ENCODE peak calls at places on chromosomes 11 and 22, in six cellular contexts. One of them, this sample, is unnamed.

GRCh38 chr11:117146521-117146920 is 2.4 kb downstream of the PAFAH1B2 start:
- DNase-seq in stimulated activated CD4-positive, alpha-beta T cell treated with anti-CD3 and anti-CD28 coated beads, Interleukin-12 subunit alpha, Interleukin-12 subunit beta, amount 100 ng/mL, for 4 hours: no peak
- DNase-seq in AG04449: no peak
- DNase-seq in naive thymus-derived CD8-positive, alpha-beta T cell: no peak
- DNase-seq in CD8-positive, alpha-beta memory T cell: no peak
- DNase-seq in T-cell: no peak
- DNase-seq in this sample: peak; percentile 25

GRCh38 chr22:30606455-30607299 is at the start of gene TCN2:
- DNase-seq in stimulated activated CD4-positive, alpha-beta T cell treated with anti-CD3 and anti-CD28 coated beads, Interleukin-12 subunit alpha, Interleukin-12 subunit beta, amount 100 ng/mL, for 4 hours: peak; percentile 24
- DNase-seq in AG04449: no peak
- DNase-seq in naive thymus-derived CD8-positive, alpha-beta T cell: peak; percentile 11
- DNase-seq in CD8-positive, alpha-beta memory T cell: no peak
- DNase-seq in T-cell: peak; percentile 5
- DNase-seq in this sample: peak; percentile 92

GRCh38 chr22:35681454-35682050 is 33.3 kb downstream of the APOL6 start:
- DNase-seq in stimulated activated CD4-positive, alpha-beta T cell treated with anti-CD3 and anti-CD28 coated beads, Interleukin-12 subunit alpha, Interleukin-12 subunit beta, amount 100 ng/mL, for 4 hours: no peak
- DNase-seq in AG04449: no peak
- DNase-seq in naive thymus-derived CD8-positive, alpha-beta T cell: no peak
- DNase-seq in CD8-positive, alpha-beta memory T cell: no peak
- DNase-seq in T-cell: no peak
- DNase-seq in this sample: no peak

GRCh38 chr22:36673821-36674220 is 29.7 kb downstream of the CACNG2 start:
- DNase-seq in stimulated activated CD4-positive, alpha-beta T cell treated with anti-CD3 and anti-CD28 coated beads, Interleukin-12 subunit alpha, Interleukin-12 subunit beta, amount 100 ng/mL, for 4 hours: no peak
- DNase-seq in AG04449: no peak
- DNase-seq in naive thymus-derived CD8-positive, alpha-beta T cell: no peak
- DNase-seq in CD8-positive, alpha-beta memory T cell: no peak
- DNase-seq in T-cell: no peak
- DNase-seq in this sample: peak; percentile 20

GRCh38 chr22:46612904-46613605 is 7.1 kb upstream of the GRAMD4 start:
- DNase-seq in stimulated activated CD4-positive, alpha-beta T cell treated with anti-CD3 and anti-CD28 coated beads, Interleukin-12 subunit alpha, Interleukin-12 subunit beta, amount 100 ng/mL, for 4 hours: peak; percentile 19
- DNase-seq in AG04449: no peak
- DNase-seq in naive thymus-derived CD8-positive, alpha-beta T cell: no peak
- DNase-seq in CD8-positive, alpha-beta memory T cell: peak; percentile 33
- DNase-seq in T-cell: no peak
- DNase-seq in this sample: no peak

GRCh38 chr22:45968751-45969413 is 8.1 kb downstream of the WNT7B start:
- DNase-seq in stimulated activated CD4-positive, alpha-beta T cell treated with anti-CD3 and anti-CD28 coated beads, Interleukin-12 subunit alpha, Interleukin-12 subunit beta, amount 100 ng/mL, for 4 hours: no peak
- DNase-seq in AG04449: peak; percentile 12
- DNase-seq in naive thymus-derived CD8-positive, alpha-beta T cell: no peak
- DNase-seq in CD8-positive, alpha-beta memory T cell: no peak
- DNase-seq in T-cell: no peak
- DNase-seq in this sample: peak; percentile 96

GRCh38 chr22:37309221-37310074 is 27.1 kb downstream of the CYTH4 start:
- DNase-seq in stimulated activated CD4-positive, alpha-beta T cell treated with anti-CD3 and anti-CD28 coated beads, Interleukin-12 subunit alpha, Interleukin-12 subunit beta, amount 100 ng/mL, for 4 hours: peak; percentile 26
- DNase-seq in AG04449: no peak
- DNase-seq in naive thymus-derived CD8-positive, alpha-beta T cell: peak; percentile 39
- DNase-seq in CD8-positive, alpha-beta memory T cell: peak; percentile 33
- DNase-seq in T-cell: peak; percentile 53
- DNase-seq in this sample: peak; percentile 22

GRCh38 chr11:70378506-70379134 is 19.7 kb upstream of the CTTN start:
- DNase-seq in stimulated activated CD4-positive, alpha-beta T cell treated with anti-CD3 and anti-CD28 coated beads, Interleukin-12 subunit alpha, Interleukin-12 subunit beta, amount 100 ng/mL, for 4 hours: no peak
- DNase-seq in AG04449: no peak
- DNase-seq in naive thymus-derived CD8-positive, alpha-beta T cell: no peak
- DNase-seq in CD8-positive, alpha-beta memory T cell: no peak
- DNase-seq in T-cell: no peak
- DNase-seq in this sample: no peak

GRCh38 chr11:69563306-69563705 is 77.7 kb upstream of the CCND1 start:
- DNase-seq in stimulated activated CD4-positive, alpha-beta T cell treated with anti-CD3 and anti-CD28 coated beads, Interleukin-12 subunit alpha, Interleukin-12 subunit beta, amount 100 ng/mL, for 4 hours: no peak
- DNase-seq in AG04449: no peak
- DNase-seq in naive thymus-derived CD8-positive, alpha-beta T cell: no peak
- DNase-seq in CD8-positive, alpha-beta memory T cell: no peak
- DNase-seq in T-cell: no peak
- DNase-seq in this sample: no peak

GRCh38 chr22:19707347-19708322 is 6.7 kb upstream of the SEPTIN5 start:
- DNase-seq in stimulated activated CD4-positive, alpha-beta T cell treated with anti-CD3 and anti-CD28 coated beads, Interleukin-12 subunit alpha, Interleukin-12 subunit beta, amount 100 ng/mL, for 4 hours: no peak
- DNase-seq in AG04449: no peak
- DNase-seq in naive thymus-derived CD8-positive, alpha-beta T cell: no peak
- DNase-seq in CD8-positive, alpha-beta memory T cell: no peak
- DNase-seq in T-cell: no peak
- DNase-seq in this sample: no peak

GRCh38 chr11:102276302-102277182 is 40.7 kb upstream of the BIRC3 start:
- DNase-seq in stimulated activated CD4-positive, alpha-beta T cell treated with anti-CD3 and anti-CD28 coated beads, Interleukin-12 subunit alpha, Interleukin-12 subunit beta, amount 100 ng/mL, for 4 hours: no peak
- DNase-seq in AG04449: no peak
- DNase-seq in naive thymus-derived CD8-positive, alpha-beta T cell: no peak
- DNase-seq in CD8-positive, alpha-beta memory T cell: no peak
- DNase-seq in T-cell: no peak
- DNase-seq in this sample: peak; percentile 67

GRCh38 chr22:19640306-19640705 is 74.0 kb upstream of the SEPTIN5 start:
- DNase-seq in stimulated activated CD4-positive, alpha-beta T cell treated with anti-CD3 and anti-CD28 coated beads, Interleukin-12 subunit alpha, Interleukin-12 subunit beta, amount 100 ng/mL, for 4 hours: no peak
- DNase-seq in AG04449: no peak
- DNase-seq in naive thymus-derived CD8-positive, alpha-beta T cell: no peak
- DNase-seq in CD8-positive, alpha-beta memory T cell: no peak
- DNase-seq in T-cell: no peak
- DNase-seq in this sample: no peak

GRCh38 chr11:115447273-115447864 is 56.8 kb downstream of the CADM1 start:
- DNase-seq in stimulated activated CD4-positive, alpha-beta T cell treated with anti-CD3 and anti-CD28 coated beads, Interleukin-12 subunit alpha, Interleukin-12 subunit beta, amount 100 ng/mL, for 4 hours: no peak
- DNase-seq in AG04449: no peak
- DNase-seq in naive thymus-derived CD8-positive, alpha-beta T cell: no peak
- DNase-seq in CD8-positive, alpha-beta memory T cell: no peak
- DNase-seq in T-cell: no peak
- DNase-seq in this sample: no peak

GRCh38 chr22:20211997-20212753 is 55.9 kb downstream of the RTN4R start:
- DNase-seq in stimulated activated CD4-positive, alpha-beta T cell treated with anti-CD3 and anti-CD28 coated beads, Interleukin-12 subunit alpha, Interleukin-12 subunit beta, amount 100 ng/mL, for 4 hours: no peak
- DNase-seq in AG04449: no peak
- DNase-seq in naive thymus-derived CD8-positive, alpha-beta T cell: no peak
- DNase-seq in CD8-positive, alpha-beta memory T cell: no peak
- DNase-seq in T-cell: no peak
- DNase-seq in this sample: peak; percentile 77

GRCh38 chr22:41900652-41901312 is 14.1 kb downstream of the SHISA8 start:
- DNase-seq in stimulated activated CD4-positive, alpha-beta T cell treated with anti-CD3 and anti-CD28 coated beads, Interleukin-12 subunit alpha, Interleukin-12 subunit beta, amount 100 ng/mL, for 4 hours: no peak
- DNase-seq in AG04449: no peak
- DNase-seq in naive thymus-derived CD8-positive, alpha-beta T cell: no peak
- DNase-seq in CD8-positive, alpha-beta memory T cell: no peak
- DNase-seq in T-cell: no peak
- DNase-seq in this sample: no peak

GRCh38 chr11:65497141-65498041 is 1.5 kb upstream of the MALAT1 start:
- DNase-seq in stimulated activated CD4-positive, alpha-beta T cell treated with anti-CD3 and anti-CD28 coated beads, Interleukin-12 subunit alpha, Interleukin-12 subunit beta, amount 100 ng/mL, for 4 hours: peak; percentile 99
- DNase-seq in AG04449: no peak
- DNase-seq in naive thymus-derived CD8-positive, alpha-beta T cell: peak; percentile 97
- DNase-seq in CD8-positive, alpha-beta memory T cell: peak; percentile 97
- DNase-seq in T-cell: peak; percentile 97
- DNase-seq in this sample: peak; percentile 99

GRCh38 chr11:60950933-60951610 is 904 bp downstream of the SLC15A3 start:
- DNase-seq in stimulated activated CD4-positive, alpha-beta T cell treated with anti-CD3 and anti-CD28 coated beads, Interleukin-12 subunit alpha, Interleukin-12 subunit beta, amount 100 ng/mL, for 4 hours: peak; percentile 31
- DNase-seq in AG04449: no peak
- DNase-seq in naive thymus-derived CD8-positive, alpha-beta T cell: peak; percentile 36
- DNase-seq in CD8-positive, alpha-beta memory T cell: no peak
- DNase-seq in T-cell: no peak
- DNase-seq in this sample: no peak

GRCh38 chr11:87437844-87438223 is 400.1 kb downstream of the TMEM135 start:
- DNase-seq in stimulated activated CD4-positive, alpha-beta T cell treated with anti-CD3 and anti-CD28 coated beads, Interleukin-12 subunit alpha, Interleukin-12 subunit beta, amount 100 ng/mL, for 4 hours: no peak
- DNase-seq in AG04449: no peak
- DNase-seq in naive thymus-derived CD8-positive, alpha-beta T cell: no peak
- DNase-seq in CD8-positive, alpha-beta memory T cell: no peak
- DNase-seq in T-cell: no peak
- DNase-seq in this sample: peak; percentile 97

GRCh38 chr22:37365950-37366349 is 61.3 kb downstream of the ELFN2 start:
- DNase-seq in stimulated activated CD4-positive, alpha-beta T cell treated with anti-CD3 and anti-CD28 coated beads, Interleukin-12 subunit alpha, Interleukin-12 subunit beta, amount 100 ng/mL, for 4 hours: no peak
- DNase-seq in AG04449: no peak
- DNase-seq in naive thymus-derived CD8-positive, alpha-beta T cell: no peak
- DNase-seq in CD8-positive, alpha-beta memory T cell: no peak
- DNase-seq in T-cell: no peak
- DNase-seq in this sample: no peak

GRCh38 chr11:73757598-73757997 is 3.3 kb downstream of the RAB6A start:
- DNase-seq in stimulated activated CD4-positive, alpha-beta T cell treated with anti-CD3 and anti-CD28 coated beads, Interleukin-12 subunit alpha, Interleukin-12 subunit beta, amount 100 ng/mL, for 4 hours: no peak
- DNase-seq in AG04449: no peak
- DNase-seq in naive thymus-derived CD8-positive, alpha-beta T cell: no peak
- DNase-seq in CD8-positive, alpha-beta memory T cell: no peak
- DNase-seq in T-cell: no peak
- DNase-seq in this sample: no peak

GRCh38 chr22:47698906-47699305 is 936.5 kb downstream of the TBC1D22A start:
- DNase-seq in stimulated activated CD4-positive, alpha-beta T cell treated with anti-CD3 and anti-CD28 coated beads, Interleukin-12 subunit alpha, Interleukin-12 subunit beta, amount 100 ng/mL, for 4 hours: no peak
- DNase-seq in AG04449: no peak
- DNase-seq in naive thymus-derived CD8-positive, alpha-beta T cell: no peak
- DNase-seq in CD8-positive, alpha-beta memory T cell: no peak
- DNase-seq in T-cell: no peak
- DNase-seq in this sample: no peak

GRCh38 chr11:12053606-12054361 is 45.4 kb upstream of the DKK3 start:
- DNase-seq in stimulated activated CD4-positive, alpha-beta T cell treated with anti-CD3 and anti-CD28 coated beads, Interleukin-12 subunit alpha, Interleukin-12 subunit beta, amount 100 ng/mL, for 4 hours: no peak
- DNase-seq in AG04449: no peak
- DNase-seq in naive thymus-derived CD8-positive, alpha-beta T cell: no peak
- DNase-seq in CD8-positive, alpha-beta memory T cell: no peak
- DNase-seq in T-cell: no peak
- DNase-seq in this sample: no peak

GRCh38 chr11:72037554-72038311 is 39.0 kb downstream of the IL18BP start:
- DNase-seq in stimulated activated CD4-positive, alpha-beta T cell treated with anti-CD3 and anti-CD28 coated beads, Interleukin-12 subunit alpha, Interleukin-12 subunit beta, amount 100 ng/mL, for 4 hours: no peak
- DNase-seq in AG04449: no peak
- DNase-seq in naive thymus-derived CD8-positive, alpha-beta T cell: no peak
- DNase-seq in CD8-positive, alpha-beta memory T cell: no peak
- DNase-seq in T-cell: no peak
- DNase-seq in this sample: no peak

This sample was measured in kidney tubule cell.